ENCODE peak calls at places on chromosomes 5 and 9, in nine cellular contexts. V is NCI-H1092 treated with DMSO at 0.1 percent for 48 hours, J is BJ, M is posterior cingulate gyrus, W is pancreas, S is breast epithelium, G is amniotic stem cell, R is iPS DF 19.7, O is uterus. T is an unnamed sample.

GRCh38 chr9:28073278-28073677 is 500.0 kb upstream of the C9orf72 start:
- DNase-seq in V (peak), J (peak), M (no peak), W (no peak), S (no peak), G (no peak), R (no peak), O (no peak), T (no peak)

GRCh38 chr9:86097510-86098224 is 1.7 kb downstream of the GOLM1 start:
- DNase-seq in V (no peak), J (no peak), M (no peak), W (no peak), S (no peak), G (no peak), R (no peak), O (no peak), T (no peak)

GRCh38 chr5:6674886-6675285 is 38.3 kb upstream of the TENT4A start:
- DNase-seq in V (no peak), J (no peak), M (no peak), W (no peak), S (no peak), G (no peak), R (no peak), O (no peak), T (no peak)

GRCh38 chr5:140800816-140801493 is at the start of gene PCDHA3:
- DNase-seq in V (no peak), J (no peak), M (no peak), W (no peak), S (no peak), G (no peak), R (no peak), O (no peak), T (no peak)

GRCh38 chr5:156380846-156381245 is 53.9 kb downstream of the SGCD start:
- DNase-seq in V (no peak), J (peak), M (no peak), W (no peak), S (no peak), G (no peak), R (no peak), O (no peak), T (no peak)

GRCh38 chr5:139014726-139015125 is 139.6 kb upstream of the LRRTM2 start:
- DNase-seq in V (no peak), J (peak), M (no peak), W (no peak), S (no peak), G (no peak), R (no peak), O (no peak), T (no peak)

GRCh38 chr5:17896605-17897004 is 262.3 kb downstream of the TAF11L14 start:
- DNase-seq in V (no peak), J (no peak), M (no peak), W (no peak), S (no peak), G (no peak), R (no peak), O (no peak), T (no peak)

GRCh38 chr9:38417003-38417965 is 7.0 kb downstream of the IGFBPL1 start:
- DNase-seq in V (peak), J (no peak), M (no peak), W (no peak), S (no peak), G (no peak), R (no peak), O (no peak), T (no peak)

GRCh38 chr5:9351535-9351934 is 194.3 kb downstream of the SEMA5A start:
- DNase-seq in V (no peak), J (no peak), M (no peak), W (no peak), S (no peak), G (no peak), R (no peak), O (no peak), T (no peak)

GRCh38 chr9:85420750-85421149 is 321.0 kb downstream of the AGTPBP1 start:
- DNase-seq in V (no peak), J (no peak), M (no peak), W (no peak), S (no peak), G (no peak), R (peak), O (no peak), T (no peak)

GRCh38 chr5:64497390-64497789 is 8.4 kb upstream of the RGS7BP start:
- DNase-seq in V (no peak), J (no peak), M (no peak), W (no peak), S (no peak), G (peak), R (no peak), O (no peak), T (no peak)